ENCODE peak calls at places on chromosomes 3 and 15, in six cellular contexts. M is MV-4-11; H is lower leg skin; R is stimulated activated CD4-positive, alpha-beta T cell treated with anti-CD3 and anti-CD28 coated beads, Interleukin-15, amount 100 ng/mL, for 1 hour; K is iPS-NIHi11; C is OCI-M1. A is an unnamed sample.

GRCh38 chr3:113649169-113649833 is 47.1 kb downstream of the USF3 start:
- DNase-seq in M (no peak), H (no peak), R (no peak), K (no peak), C (no peak), A (no peak)

GRCh38 chr3:188205992-188206416 is 52.0 kb downstream of the LPP start:
- DNase-seq in M (no peak), H (no peak), R (no peak), K (no peak), C (no peak), A (no peak)

GRCh38 chr3:185270262-185270955 is 16.6 kb upstream of the EHHADH start:
- DNase-seq in M (no peak), H (no peak), R (no peak), K (peak; percentile 67), C (peak; percentile 58), A (no peak)

GRCh38 chr3:142857056-142857455 is 31.8 kb downstream of the PCOLCE2 start:
- DNase-seq in M (no peak), H (no peak), R (no peak), K (peak; percentile 62), C (peak; percentile 31), A (no peak)

GRCh38 chr15:71708741-71709140 is 101.6 kb upstream of the NR2E3 start:
- DNase-seq in M (no peak), H (no peak), R (no peak), K (no peak), C (no peak), A (no peak)

GRCh38 chr3:179046497-179047353 is 24.9 kb downstream of the ZMAT3 start:
- DNase-seq in M (peak; percentile 1), H (no peak), R (no peak), K (no peak), C (no peak), A (no peak)

GRCh38 chr3:28467414-28467813 is 118.8 kb upstream of the AZI2 start:
- DNase-seq in M (no peak), H (no peak), R (no peak), K (no peak), C (no peak), A (no peak)

GRCh38 chr15:62067448-62068044 is 769 bp downstream of the C2CD4A start:
- DNase-seq in M (no peak), H (no peak), R (peak; percentile 7), K (no peak), C (no peak), A (no peak)

GRCh38 chr3:45915518-45916231 is 27.6 kb upstream of the CXCR6 start:
- DNase-seq in M (peak; percentile 96), H (peak; percentile 80), R (peak; percentile 55), K (peak; percentile 49), C (no peak), A (no peak)

GRCh38 chr3:197038604-197039003 is 9.0 kb upstream of the MELTF start:
- DNase-seq in M (no peak), H (peak; percentile 70), R (no peak), K (no peak), C (no peak), A (no peak)

GRCh38 chr3:39166932-39167532 is 13.6 kb upstream of the CSRNP1 start:
- DNase-seq in M (peak; percentile 92), H (peak; percentile 93), R (no peak), K (no peak), C (peak; percentile 54), A (peak; percentile 84)

GRCh38 chr15:74616020-74616939 is 644 bp downstream of the CLK3 start:
- DNase-seq in M (peak; percentile 66), H (peak; percentile 96), R (peak; percentile 47), K (no peak), C (peak; percentile 59), A (peak; percentile 65)

GRCh38 chr3:13650210-13651056 is 101.5 kb downstream of the FBLN2 start:
- DNase-seq in M (peak; percentile 42), H (peak; percentile 95), R (peak; percentile 70), K (peak; percentile 91), C (peak; percentile 90), A (peak; percentile 79)

GRCh38 chr3:165874663-165875489 is 37.7 kb upstream of the BCHE start:
- DNase-seq in M (no peak), H (no peak), R (no peak), K (no peak), C (no peak), A (no peak)

GRCh38 chr3:16802382-16802781 is 82.4 kb upstream of the PLCL2 start:
- DNase-seq in M (peak; percentile 79), H (no peak), R (no peak), K (no peak), C (no peak), A (no peak)

GRCh38 chr15:26974120-26974780 is 3.3 kb downstream of the GABRG3 start:
- DNase-seq in M (peak; percentile 25), H (no peak), R (no peak), K (peak; percentile 33), C (peak; percentile 70), A (no peak)

A was measured in tibial nerve.